ENCODE peak calls at places on chromosomes 6 and 20, in five cellular contexts. O is IMR-90, K is adrenal gland, Y is H1, S is heart left ventricle. H is an unnamed sample. For H3K4me1, the result is how much of the 10 kb centered on the place peaks cover.

GRCh38 chr6:23244300-23244699 is 674.9 kb downstream of the HDGFL1 start:
- DNase-seq in Y (no peak), K (no peak), O (peak), S (no peak), H (no peak)

GRCh38 chr20:18553746-18554145 is 13.5 kb upstream of the SMIM26 start:
- DNase-seq in Y (no peak), O (no peak), S (no peak), K (no peak), H (no peak)

GRCh38 chr6:77535172-77535571 is 71.9 kb upstream of the HTR1B start:
- DNase-seq in Y (no peak), K (no peak), O (no peak), S (no peak), H (no peak)

GRCh38 chr20:24738981-24739633 is 210.0 kb upstream of the CST7 start:
- DNase-seq in K (no peak), O (no peak), Y (no peak), S (no peak), H (no peak)

GRCh38 chr6:101705866-101706265 is 312.4 kb downstream of the GRIK2 start:
- DNase-seq in Y (no peak), K (no peak), O (peak), S (no peak), H (no peak)

GRCh38 chr6:61886608-61887259 is 399.3 kb downstream of the KHDRBS2 start:
- DNase-seq in S (no peak), O (no peak), K (no peak), Y (no peak), H (no peak)

GRCh38 chr6:66210964-66211363 is 503.9 kb upstream of the EYS start:
- DNase-seq in K (no peak), S (no peak), Y (no peak), O (no peak), H (no peak)

GRCh38 chr6:151088599-151088935 is 151.2 kb upstream of the AKAP12 start:
- DNase-seq in S (no peak), Y (no peak), K (no peak), O (no peak), H (no peak)

GRCh38 chr6:64040118-64040517 is 404.5 kb downstream of the PHF3 start:
- DNase-seq in O (peak), S (no peak), K (no peak), Y (no peak), H (no peak)

GRCh38 chr20:59775221-59776055 is 158.0 kb downstream of the SYCP2 start:
- DNase-seq in K (no peak), O (no peak), S (peak), Y (no peak), H (peak)

GRCh38 chr20:56391596-56392281 is at the start of gene AURKA:
- DNase-seq in S (no peak), K (no peak), O (no peak), Y (no peak), H (no peak)

GRCh38 chr20:43794326-43794725 is 67.5 kb upstream of the GTSF1L start:
- DNase-seq in K (no peak), Y (no peak), O (no peak), S (no peak), H (no peak)

GRCh38 chr6:138691595-138692057 is 81.9 kb upstream of the CCDC28A start:
- DNase-seq in K (peak), O (peak), Y (no peak), S (no peak), H (no peak)

GRCh38 chr20:7085448-7085847 is 318.0 kb downstream of the BMP2 start:
- DNase-seq in K (no peak), Y (no peak), S (no peak), O (no peak), H (no peak)

GRCh38 chr6:27867941-27868705 is 44.1 kb downstream of the OR2B2 start:
- DNase-seq in O (peak), K (no peak), Y (no peak), S (no peak), H (no peak)

GRCh38 chr20:18263723-18264122 is 24.6 kb upstream of the ZNF133 start:
- DNase-seq in S (no peak), Y (no peak), O (no peak), K (no peak), H (no peak)

GRCh38 chr20:23588434-23589403 is 17.0 kb downstream of the CST9 start:
- DNase-seq in K (no peak), S (no peak), Y (no peak), O (no peak), H (no peak)

GRCh38 chr6:39496951-39497350 is 174.4 kb upstream of the KCNK16 start:
- DNase-seq in Y (no peak), O (no peak), K (peak), S (peak), H (peak)

GRCh38 chr20:24701668-24702067 is 232.2 kb downstream of the SYNDIG1 start:
- DNase-seq in Y (no peak), O (no peak), K (no peak), S (no peak), H (no peak)

GRCh38 chr6:167811689-167812487 is 14.8 kb upstream of the AFDN start:
- DNase-seq in O (no peak), Y (no peak), S (no peak), K (no peak), H (no peak)

GRCh38 chr6:52389264-52389625 is 27.3 kb downstream of the PAQR8 start:
- DNase-seq in S (no peak), O (peak), Y (no peak), K (no peak), H (no peak)

GRCh38 chr6:121592955-121593665 is 157.7 kb downstream of the GJA1 start:
- DNase-seq in Y (no peak), O (peak), K (peak), S (no peak), H (no peak)

GRCh38 chr6:87196275-87196842 is 41.0 kb downstream of the ZNF292 start:
- DNase-seq in S (no peak), K (no peak), O (no peak), Y (no peak), H (no peak)

GRCh38 chr6:81969814-81970213 is 217.3 kb upstream of the TENT5A start:
- DNase-seq in Y (peak), S (no peak), O (no peak), K (no peak), H (no peak)

GRCh38 chr6:47200536-47201334 is 109.0 kb downstream of the TNFRSF21 start:
- DNase-seq in S (no peak), Y (no peak), K (no peak), O (no peak), H (no peak)

GRCh38 chr6:89921197-89921596 is 26.9 kb downstream of the GJA10 start:
- DNase-seq in O (no peak), S (no peak), K (no peak), Y (no peak), H (no peak)

GRCh38 chr6:89925826-89926225 is 31.6 kb downstream of the GJA10 start:
- DNase-seq in Y (no peak), O (peak), K (no peak), S (no peak), H (no peak)

GRCh38 chr6:89924231-89924630 is 30.0 kb downstream of the GJA10 start:
- DNase-seq in K (no peak), S (no peak), Y (no peak), O (no peak), H (no peak)

GRCh38 chr6:89917801-89918366 is 23.6 kb downstream of the GJA10 start:
- DNase-seq in S (no peak), K (no peak), O (no peak), Y (no peak), H (no peak)

DNA sequence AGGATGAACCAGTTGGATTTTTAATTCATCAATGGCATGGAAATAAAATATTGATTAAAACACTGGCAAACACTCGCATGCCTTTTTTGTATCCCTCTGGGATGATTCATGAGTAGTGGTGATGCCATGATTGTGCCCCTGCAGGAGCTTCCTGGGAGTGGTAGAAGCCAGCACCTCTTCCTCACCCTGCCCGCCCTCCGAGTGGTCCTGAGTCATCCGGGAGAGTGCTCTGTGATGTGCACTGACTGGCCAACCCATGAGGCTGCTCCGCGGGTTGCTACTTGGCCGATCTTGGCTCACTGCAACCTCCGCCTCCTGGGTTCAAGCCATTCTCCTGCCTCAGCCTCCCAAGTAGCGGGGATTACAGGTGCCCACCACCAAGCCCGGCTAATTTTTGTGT is 27.4 kb downstream of the GJA10 start:
- DNase-seq in K (no peak), Y (no peak), S (no peak), O (no peak), H (no peak)
- TF ChIP-seq POLR2A in K (no peak), Y (no peak), S (no peak), O (no peak), H (no peak)

DNA sequence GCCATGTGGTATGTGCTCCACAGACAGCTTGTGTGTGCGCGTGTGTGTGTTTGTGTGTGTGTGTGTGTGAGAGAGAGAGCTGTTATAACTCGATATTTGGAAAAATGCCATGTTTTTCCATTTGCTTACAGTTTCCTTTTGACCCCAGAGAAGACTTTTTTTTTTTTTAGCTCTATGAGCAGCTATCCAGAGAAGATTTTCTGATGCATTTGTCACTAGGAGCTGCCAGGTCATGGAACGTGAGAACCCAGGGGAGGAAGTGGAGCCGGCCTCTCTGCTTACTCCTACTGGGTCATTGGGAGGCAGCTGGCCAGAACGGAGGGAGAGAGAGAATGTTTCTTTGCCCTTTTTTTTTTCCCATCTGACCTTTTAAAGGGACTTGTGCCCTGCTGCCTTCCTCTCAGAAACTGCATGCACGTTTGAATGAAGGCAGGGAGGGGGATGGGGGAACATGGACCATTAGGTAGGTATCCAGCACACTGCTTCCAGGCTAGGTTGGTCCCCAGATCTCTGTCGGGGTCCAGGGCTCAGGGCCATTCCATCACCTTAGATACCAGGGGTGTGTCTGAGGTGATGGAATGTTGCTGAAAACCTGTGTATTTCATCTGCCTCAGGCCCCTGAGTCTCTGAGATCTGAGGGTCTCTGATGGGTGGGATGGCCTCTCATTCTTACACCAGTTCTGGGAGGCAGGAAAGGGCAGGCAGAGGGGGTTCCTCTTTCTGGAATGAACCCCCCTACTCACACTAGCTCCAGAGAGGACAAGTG is 11.2 kb upstream of the MRPS18A start:
- DNase-seq in K (peak), S (peak), Y (no peak), O (peak), H (peak)
- H3K4me1 ChIP-seq in K (under half), S (under half), Y (under half), O (under half), H (under half)

DNA sequence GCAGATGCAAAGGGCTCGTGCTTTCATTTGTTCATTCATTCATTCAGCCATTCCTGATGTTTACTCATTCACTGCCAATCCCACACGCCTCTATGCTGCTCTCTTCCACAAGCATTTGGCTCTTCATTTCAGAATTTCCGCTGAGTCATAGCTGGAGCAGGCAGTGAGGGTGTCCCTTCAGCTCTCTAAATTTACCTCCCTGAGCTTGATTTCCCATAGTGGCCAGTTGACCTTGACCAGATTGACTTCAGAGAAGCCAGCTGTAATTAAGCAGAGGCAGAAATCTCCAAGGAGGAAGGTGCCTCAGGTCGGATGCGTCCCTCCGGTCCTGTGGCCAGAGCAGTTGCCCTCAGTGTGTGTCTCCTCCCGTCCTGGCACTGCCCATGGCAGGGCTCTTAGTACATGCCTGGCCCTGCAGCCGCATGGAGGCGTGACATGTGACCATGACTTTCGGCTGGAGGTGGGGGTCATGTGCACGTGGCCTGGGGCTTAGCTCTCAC is 267.2 kb upstream of the ECI2 start:
- DNase-seq in O (peak), Y (no peak), K (peak), S (peak), H (no peak)
- TF ChIP-seq POLR2A in O (no peak), Y (no peak), K (peak), S (no peak), H (no peak)

GRCh38 chr6:89952696-89953095 is 58.4 kb downstream of the GJA10 start:
- DNase-seq in S (no peak), Y (no peak), O (peak), K (no peak), H (no peak)
- H3K4me1 ChIP-seq in S (under half), Y (under half), O (under half), K (under half), H (under half)

GRCh38 chr6:16868968-16869367 is 107.7 kb upstream of the ATXN1 start:
- DNase-seq in O (peak), Y (no peak), S (no peak), K (no peak), H (no peak)
- TF ChIP-seq POLR2A in O (no peak), Y (no peak), S (no peak), K (no peak), H (no peak)

GRCh38 chr20:62133051-62133845 is 9.9 kb downstream of the PSMA7 start:
- DNase-seq in K (peak), O (no peak), S (peak), Y (no peak), H (no peak)
- H3K4me1 ChIP-seq in K (under half), O (under half), S (under half), Y (under half), H (under half)

GRCh38 chr6:134175532-134176282 is 123.3 kb upstream of the SLC2A12 start:
- DNase-seq in Y (no peak), S (peak), O (peak), K (peak), H (peak)
- TF ChIP-seq POLR2A in Y (no peak), S (no peak), O (no peak), K (no peak), H (no peak)

GRCh38 chr20:35311822-35312221 is 19.6 kb upstream of the FAM83C start:
- DNase-seq in K (no peak), S (no peak), O (no peak), Y (no peak), H (no peak)
- H3K4me1 ChIP-seq in K (under half), S (under half), O (under half), Y (under half), H (under half)